ENCODE peak calls at places on chromosome 5, in four cellular contexts. C is K562, I is HepG2, O is H1. H is an unnamed sample.

GRCh38 chr5:41794478-41794877 is 75.7 kb downstream of the OXCT1 start:
- DNase-seq in C (no peak), O (no peak), I (peak; percentile 3), H (peak; percentile 19)

GRCh38 chr5:62112689-62113220 is 193.3 kb upstream of the KIF2A start:
- DNase-seq in O (no peak), C (no peak), I (no peak), H (no peak)

GRCh38 chr5:107290780-107291398 is 379.8 kb downstream of the EFNA5 start:
- DNase-seq in O (no peak), C (no peak), I (no peak), H (no peak)

GRCh38 chr5:116272281-116272941 is 187.6 kb downstream of the COMMD10 start:
- DNase-seq in C (no peak), O (no peak), I (no peak), H (no peak)

GRCh38 chr5:74464512-74465209 is 175.9 kb downstream of the ENC1 start:
- DNase-seq in C (no peak), I (no peak), O (no peak), H (no peak)

GRCh38 chr5:88390007-88390385 is 121.4 kb upstream of the TMEM161B start:
- DNase-seq in O (no peak), C (no peak), I (no peak), H (no peak)

GRCh38 chr5:128513816-128514215 is 24.2 kb downstream of the FBN2 start:
- DNase-seq in I (no peak), C (no peak), O (no peak), H (no peak)

GRCh38 chr5:181051841-181052525 is 11.9 kb downstream of the BTNL9 start:
- DNase-seq in O (no peak), I (no peak), C (no peak), H (no peak)

GRCh38 chr5:165805756-165806155 is 2300.3 kb downstream of the MAT2B start:
- DNase-seq in O (peak; percentile 15), I (no peak), C (no peak), H (no peak)

GRCh38 chr5:59608745-59609144 is 284.8 kb downstream of the PDE4D start:
- DNase-seq in C (no peak), O (no peak), I (no peak), H (no peak)

GRCh38 chr5:125085797-125086505 is 339.5 kb upstream of the ZNF608 start:
- DNase-seq in O (no peak), I (no peak), C (no peak), H (no peak)

GRCh38 chr5:111389390-111390082 is 122.8 kb downstream of the STARD4 start:
- DNase-seq in O (no peak), C (no peak), I (no peak), H (peak; percentile 31)

GRCh38 chr5:61450880-61451279 is 118.8 kb downstream of the ZSWIM6 start:
- DNase-seq in O (no peak), C (no peak), I (no peak), H (peak; percentile 51)

GRCh38 chr5:122785294-122785693 is 10.4 kb downstream of the SNX2 start:
- DNase-seq in I (no peak), O (no peak), C (no peak), H (no peak)

GRCh38 chr5:45038366-45038987 is 229.7 kb downstream of the MRPS30 start:
- DNase-seq in C (peak; percentile 12), I (peak; percentile 14), O (no peak), H (peak; percentile 55)

GRCh38 chr5:124910354-124911016 is 164.0 kb upstream of the ZNF608 start:
- DNase-seq in O (no peak), C (no peak), I (no peak), H (no peak)

GRCh38 chr5:132190161-132190817 is 37.4 kb downstream of the P4HA2 start:
- DNase-seq in I (peak; percentile 76), C (peak; percentile 84), O (no peak), H (peak; percentile 51)

GRCh38 chr5:166369817-166370216 is 1921.6 kb upstream of the WWC1 start:
- DNase-seq in I (no peak), O (no peak), C (no peak), H (no peak)

GRCh38 chr5:72018158-72018803 is 89.0 kb upstream of the MAP1B start:
- DNase-seq in I (peak; percentile 39), O (peak; percentile 36), C (peak; percentile 66), H (peak; percentile 57)

GRCh38 chr5:154237376-154237743 is 46.8 kb downstream of the GALNT10 start:
- DNase-seq in C (no peak), I (no peak), O (no peak), H (no peak)

DNA sequence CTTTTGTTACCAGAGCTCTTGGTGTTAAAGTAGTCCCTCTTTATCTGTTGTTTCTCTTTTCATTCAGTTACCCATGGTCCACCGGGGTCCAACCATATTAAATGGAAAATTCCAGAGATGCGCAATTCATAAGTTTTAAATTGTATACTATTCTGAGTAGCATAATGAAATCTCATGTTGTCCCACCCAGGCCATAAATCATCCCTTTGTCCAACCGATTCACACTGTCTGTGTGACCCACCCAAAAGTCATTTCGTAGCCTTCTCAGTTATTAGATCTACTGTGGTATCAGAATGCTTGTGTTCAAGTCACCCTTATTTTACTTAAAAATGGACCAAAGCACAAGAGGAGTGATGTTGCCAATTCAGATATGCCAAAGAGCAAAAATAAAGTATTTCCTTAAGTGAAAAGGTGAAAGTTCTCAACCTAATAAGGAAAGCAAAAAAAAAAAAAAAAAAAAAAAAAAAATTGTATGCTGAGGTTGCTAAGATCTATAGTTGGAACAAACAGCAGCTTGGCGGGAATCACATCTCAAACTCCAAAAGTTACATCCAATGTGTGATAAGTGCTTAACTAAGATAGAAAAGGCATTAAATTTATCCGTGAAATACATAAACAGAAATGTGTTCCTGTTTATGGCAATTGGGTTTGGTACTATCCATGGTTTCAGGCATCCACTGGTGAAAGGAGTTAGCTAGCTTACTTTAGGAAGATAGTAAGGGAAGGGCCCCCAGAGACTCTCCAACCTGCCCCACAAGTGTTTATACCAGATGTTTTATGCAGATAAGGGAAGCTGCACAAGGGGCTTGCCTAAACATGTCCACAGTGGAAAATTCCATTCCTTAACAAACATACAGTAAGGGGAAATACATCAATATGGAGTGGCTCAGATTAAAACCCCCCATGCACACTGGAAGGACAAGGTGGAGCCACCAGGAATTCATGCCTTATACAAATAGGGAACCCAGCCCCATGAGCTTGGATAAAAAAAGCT is 106.6 kb upstream of the GPBP1 start:
- DNase-seq in C (peak; percentile 42), I (no peak), O (no peak), H (no peak)
- TF ChIP-seq FOSL1 in C (no peak), I (no peak), O (no peak), H (no peak)

DNA sequence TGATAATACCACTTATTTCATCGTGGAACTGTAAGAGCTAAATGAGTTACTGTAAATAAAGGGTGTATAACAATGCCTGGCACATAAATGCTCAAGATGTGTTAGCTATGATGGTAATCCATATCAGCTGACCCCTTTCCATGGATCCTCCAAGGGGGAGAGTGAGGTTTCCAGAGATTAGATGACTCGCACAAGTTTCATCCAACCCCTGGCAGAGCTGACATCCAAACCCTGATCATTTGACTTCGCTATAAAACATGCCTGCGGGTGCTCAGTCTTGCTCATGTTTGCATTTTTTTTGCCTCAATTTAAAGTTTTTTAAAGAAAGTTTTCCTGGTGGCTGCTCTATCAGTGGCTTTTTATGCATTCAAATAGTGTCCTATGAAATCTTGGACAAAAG is 145.7 kb upstream of the SMIM23 start:
- DNase-seq in O (no peak), C (no peak), I (no peak), H (no peak)
- TF ChIP-seq CEBPB in O (no peak), C (no peak), I (no peak), H (no peak)

GRCh38 chr5:174311121-174311520 is 265.6 kb downstream of the NSG2 start:
- DNase-seq in I (no peak), C (no peak), O (no peak), H (no peak)
- H2AFZ ChIP-seq in I (no peak overlapping the region), C (no peak overlapping the region), O (no peak overlapping the region), H (no peak overlapping the region)

GRCh38 chr5:171625646-171626045 is 160.0 kb upstream of the SMIM23 start:
- DNase-seq in I (no peak), C (no peak), O (no peak), H (no peak)

GRCh38 chr5:171622010-171622409 is 163.6 kb upstream of the SMIM23 start:
- DNase-seq in C (no peak), I (no peak), O (no peak), H (no peak)

GRCh38 chr5:171623107-171623506 is 162.5 kb upstream of the SMIM23 start:
- DNase-seq in O (no peak), C (no peak), I (no peak), H (no peak)

GRCh38 chr5:171623551-171624097 is 162.0 kb upstream of the SMIM23 start:
- DNase-seq in I (peak; percentile 75), O (peak; percentile 79), C (no peak), H (no peak)

GRCh38 chr5:171624396-171624795 is 161.2 kb upstream of the SMIM23 start:
- DNase-seq in O (no peak), C (no peak), I (no peak), H (no peak)
- TF ChIP-seq FOSL1 in O (no peak), C (no peak), I (no peak), H (no peak)

DNA sequence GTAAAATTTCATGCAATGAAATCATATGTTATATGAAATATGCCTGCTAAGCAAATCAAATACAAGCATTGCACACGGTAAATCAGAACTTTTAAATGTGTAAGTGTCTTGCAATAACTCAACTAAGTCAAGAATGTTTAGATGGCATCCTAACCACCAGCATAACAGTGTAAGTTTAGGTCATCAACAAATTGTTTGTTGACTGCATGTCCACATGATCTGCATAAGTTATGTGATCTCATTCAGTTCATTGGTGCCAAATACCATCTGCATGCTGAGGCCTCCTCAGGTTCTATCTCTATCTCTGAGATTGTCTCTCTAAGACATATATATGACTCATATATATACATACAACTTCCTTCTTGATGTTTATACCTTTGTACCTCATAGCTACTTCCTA is 159.6 kb upstream of the STK32A start:
- DNase-seq in I (no peak), O (no peak), C (no peak), H (no peak)
- TF ChIP-seq CEBPB in I (no peak), O (no peak), C (no peak), H (no peak)